ENCODE peak calls at places on chromosome 10, in five cellular contexts. One of them, this sample, is unnamed.

GRCh38 chr10:21388541-21389068 is 136.9 kb downstream of the SKIDA1 start:
- DNase-seq in HepG2: no peak
- DNase-seq in SK-N-SH: no peak
- DNase-seq in GM12878: no peak
- DNase-seq in K562: no peak
- DNase-seq in this sample: no peak

GRCh38 chr10:18793951-18794350 is 134.7 kb downstream of the ARL5B start:
- DNase-seq in SK-N-SH: peak
- DNase-seq in HepG2: peak
- DNase-seq in K562: no peak
- DNase-seq in GM12878: no peak
- DNase-seq in this sample: peak

GRCh38 chr10:66180651-66181318 is 745.1 kb upstream of the LRRTM3 start:
- DNase-seq in K562: peak
- DNase-seq in GM12878: peak
- DNase-seq in HepG2: peak
- DNase-seq in SK-N-SH: peak
- DNase-seq in this sample: peak

GRCh38 chr10:132563485-132564248 is 26.1 kb downstream of the INPP5A start:
- DNase-seq in HepG2: no peak
- DNase-seq in K562: no peak
- DNase-seq in GM12878: peak
- DNase-seq in SK-N-SH: no peak
- DNase-seq in this sample: no peak

GRCh38 chr10:132452651-132453469 is 55.9 kb downstream of the PWWP2B start:
- DNase-seq in HepG2: peak
- DNase-seq in K562: peak
- DNase-seq in GM12878: no peak
- DNase-seq in SK-N-SH: peak
- DNase-seq in this sample: peak

GRCh38 chr10:33291053-33291592 is 43.3 kb downstream of the NRP1 start:
- DNase-seq in HepG2: peak
- DNase-seq in SK-N-SH: no peak
- DNase-seq in K562: no peak
- DNase-seq in GM12878: no peak
- DNase-seq in this sample: no peak

GRCh38 chr10:111203615-111204014 is 126.8 kb downstream of the ADRA2A start:
- DNase-seq in GM12878: no peak
- DNase-seq in K562: no peak
- DNase-seq in HepG2: no peak
- DNase-seq in SK-N-SH: no peak
- DNase-seq in this sample: no peak

GRCh38 chr10:110648743-110649651 is 4.9 kb downstream of the RBM20 start:
- DNase-seq in GM12878: no peak
- DNase-seq in SK-N-SH: no peak
- DNase-seq in K562: no peak
- DNase-seq in HepG2: no peak
- DNase-seq in this sample: no peak

GRCh38 chr10:17847586-17848296 is 38.6 kb downstream of the MRC1 start:
- DNase-seq in HepG2: no peak
- DNase-seq in K562: peak
- DNase-seq in SK-N-SH: peak
- DNase-seq in GM12878: no peak
- DNase-seq in this sample: peak

GRCh38 chr10:74231375-74231774 is 80.4 kb downstream of the ADK start:
- DNase-seq in SK-N-SH: no peak
- DNase-seq in HepG2: peak
- DNase-seq in K562: no peak
- DNase-seq in GM12878: no peak
- DNase-seq in this sample: no peak

GRCh38 chr10:70368774-70369482 is 13.5 kb downstream of the LRRC20 start:
- DNase-seq in HepG2: peak
- DNase-seq in GM12878: no peak
- DNase-seq in K562: peak
- DNase-seq in SK-N-SH: no peak
- DNase-seq in this sample: no peak

GRCh38 chr10:69278446-69278963 is at the start of gene HK1:
- DNase-seq in GM12878: no peak
- DNase-seq in K562: no peak
- DNase-seq in SK-N-SH: no peak
- DNase-seq in HepG2: no peak
- DNase-seq in this sample: no peak

GRCh38 chr10:95403690-95404459 is 113.1 kb upstream of the PDLIM1 start:
- DNase-seq in HepG2: no peak
- DNase-seq in SK-N-SH: no peak
- DNase-seq in K562: peak
- DNase-seq in GM12878: no peak
- DNase-seq in this sample: no peak

GRCh38 chr10:132939378-132939955 is 2.9 kb downstream of the CFAP46 start:
- DNase-seq in K562: no peak
- DNase-seq in GM12878: no peak
- DNase-seq in SK-N-SH: no peak
- DNase-seq in HepG2: no peak
- DNase-seq in this sample: no peak

GRCh38 chr10:78630944-78631838 is 437.6 kb upstream of the ZMIZ1 start:
- DNase-seq in HepG2: no peak
- DNase-seq in K562: no peak
- DNase-seq in GM12878: no peak
- DNase-seq in SK-N-SH: no peak
- DNase-seq in this sample: no peak

GRCh38 chr10:120459185-120459584 is 2.2 kb downstream of the PLPP4 start:
- DNase-seq in HepG2: no peak
- DNase-seq in SK-N-SH: peak
- DNase-seq in GM12878: no peak
- DNase-seq in K562: peak
- DNase-seq in this sample: no peak

GRCh38 chr10:79027147-79028055 is 41.4 kb upstream of the ZMIZ1 start:
- DNase-seq in SK-N-SH: no peak
- DNase-seq in GM12878: no peak
- DNase-seq in HepG2: no peak
- DNase-seq in K562: peak
- DNase-seq in this sample: no peak

GRCh38 chr10:102408728-102409603 is 9.6 kb downstream of the PSD start:
- DNase-seq in HepG2: no peak
- DNase-seq in SK-N-SH: peak
- DNase-seq in K562: peak
- DNase-seq in GM12878: no peak
- DNase-seq in this sample: peak

GRCh38 chr10:121910673-121911420 is 17.0 kb downstream of the ATE1 start:
- DNase-seq in SK-N-SH: no peak
- DNase-seq in GM12878: no peak
- DNase-seq in K562: no peak
- DNase-seq in HepG2: no peak
- DNase-seq in this sample: no peak

GRCh38 chr10:72250666-72251065 is 23.1 kb upstream of the DDIT4 start:
- DNase-seq in K562: no peak
- DNase-seq in SK-N-SH: no peak
- DNase-seq in HepG2: no peak
- DNase-seq in GM12878: no peak
- DNase-seq in this sample: no peak

GRCh38 chr10:37975407-37975991 is 948 bp downstream of the ZNF25 start:
- DNase-seq in HepG2: no peak
- DNase-seq in K562: no peak
- DNase-seq in GM12878: no peak
- DNase-seq in SK-N-SH: peak
- DNase-seq in this sample: no peak

GRCh38 chr10:72875250-72876055 is 18.1 kb upstream of the OIT3 start:
- DNase-seq in K562: no peak
- DNase-seq in GM12878: no peak
- DNase-seq in SK-N-SH: peak
- DNase-seq in HepG2: peak
- DNase-seq in this sample: peak

GRCh38 chr10:52738951-52739350 is 33.6 kb downstream of the MBL2 start:
- DNase-seq in GM12878: no peak
- DNase-seq in K562: no peak
- DNase-seq in HepG2: no peak
- DNase-seq in SK-N-SH: no peak
- DNase-seq in this sample: no peak
- TF ChIP-seq FOXM1 in GM12878: no peak
- TF ChIP-seq FOXM1 in K562: no peak
- TF ChIP-seq FOXM1 in HepG2: no peak
- TF ChIP-seq FOXM1 in SK-N-SH: no peak
- TF ChIP-seq FOXM1 in this sample: no peak

DNA sequence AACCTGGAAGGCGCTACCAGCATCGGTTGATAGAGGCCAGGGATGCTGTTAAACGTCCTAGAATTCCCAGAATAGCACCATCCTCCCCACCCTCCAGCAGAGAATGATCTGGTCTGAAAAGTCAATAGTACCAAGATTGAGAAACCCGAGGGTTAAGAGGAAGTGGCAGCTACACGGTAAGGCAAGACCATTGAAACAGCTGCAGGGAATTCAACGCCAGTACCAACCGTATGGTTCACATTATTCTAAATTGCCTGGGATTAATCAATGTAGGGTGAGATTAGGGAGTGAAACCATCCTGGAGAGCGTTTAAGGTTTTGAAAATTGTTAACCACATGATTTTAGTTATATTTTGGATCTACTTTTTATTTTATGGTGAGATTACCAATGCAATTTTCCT is 352.2 kb downstream of the PRPF18 start:
- DNase-seq in GM12878: no peak
- DNase-seq in SK-N-SH: no peak
- DNase-seq in HepG2: no peak
- DNase-seq in K562: no peak
- DNase-seq in this sample: no peak
- TF ChIP-seq FOXM1 in GM12878: no peak
- TF ChIP-seq FOXM1 in SK-N-SH: no peak
- TF ChIP-seq FOXM1 in HepG2: no peak
- TF ChIP-seq FOXM1 in K562: no peak
- TF ChIP-seq FOXM1 in this sample: no peak

GRCh38 chr10:62650411-62650810 is 154.1 kb upstream of the ADO start:
- DNase-seq in SK-N-SH: no peak
- DNase-seq in GM12878: no peak
- DNase-seq in HepG2: no peak
- DNase-seq in K562: no peak
- DNase-seq in this sample: no peak

GRCh38 chr10:62651341-62651740 is 153.2 kb upstream of the ADO start:
- DNase-seq in SK-N-SH: no peak
- DNase-seq in HepG2: no peak
- DNase-seq in GM12878: no peak
- DNase-seq in K562: no peak
- DNase-seq in this sample: no peak

GRCh38 chr10:62648941-62649340 is 155.6 kb upstream of the ADO start:
- DNase-seq in HepG2: no peak
- DNase-seq in SK-N-SH: no peak
- DNase-seq in K562: no peak
- DNase-seq in GM12878: no peak
- DNase-seq in this sample: no peak

GRCh38 chr10:62643612-62644587 is 160.6 kb upstream of the ADO start:
- DNase-seq in K562: no peak
- DNase-seq in HepG2: no peak
- DNase-seq in GM12878: no peak
- DNase-seq in SK-N-SH: no peak
- DNase-seq in this sample: no peak

DNA sequence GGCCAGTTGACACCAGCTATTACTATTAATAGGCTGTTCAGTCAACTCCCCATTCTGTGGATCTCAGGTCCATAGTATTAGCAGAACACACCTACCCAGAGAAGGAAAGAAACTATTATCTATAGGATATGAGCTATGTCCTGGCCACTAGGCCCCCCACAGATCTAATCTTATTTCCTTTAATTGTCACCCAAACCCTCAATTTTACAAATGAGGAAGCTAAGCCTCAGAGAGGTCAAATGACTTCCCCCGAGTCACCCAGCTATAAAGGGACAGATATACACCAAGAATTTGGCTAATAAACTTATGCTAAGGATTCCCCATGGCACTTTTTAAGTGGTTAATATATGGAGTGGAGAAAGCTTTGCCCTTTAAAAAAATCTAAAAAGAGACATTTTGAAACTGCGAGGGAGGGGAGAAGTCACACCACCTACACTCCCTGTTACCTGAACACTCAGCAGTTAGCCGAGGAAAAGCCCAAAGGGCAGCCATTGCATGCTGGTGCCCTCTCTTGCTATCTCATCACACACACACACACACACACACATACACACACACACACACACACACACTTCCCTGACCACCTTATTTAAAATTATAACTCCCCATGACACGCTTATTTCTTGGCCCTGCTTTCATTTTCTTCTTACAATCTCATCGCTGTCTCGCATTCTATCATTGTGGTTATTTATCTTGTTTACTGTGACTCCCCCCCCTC is 157.0 kb upstream of the ADO start:
- DNase-seq in GM12878: no peak
- DNase-seq in K562: no peak
- DNase-seq in SK-N-SH: no peak
- DNase-seq in HepG2: no peak
- DNase-seq in this sample: no peak
- TF ChIP-seq FOXM1 in GM12878: no peak
- TF ChIP-seq FOXM1 in K562: no peak
- TF ChIP-seq FOXM1 in SK-N-SH: no peak
- TF ChIP-seq FOXM1 in HepG2: no peak
- TF ChIP-seq FOXM1 in this sample: no peak

DNA sequence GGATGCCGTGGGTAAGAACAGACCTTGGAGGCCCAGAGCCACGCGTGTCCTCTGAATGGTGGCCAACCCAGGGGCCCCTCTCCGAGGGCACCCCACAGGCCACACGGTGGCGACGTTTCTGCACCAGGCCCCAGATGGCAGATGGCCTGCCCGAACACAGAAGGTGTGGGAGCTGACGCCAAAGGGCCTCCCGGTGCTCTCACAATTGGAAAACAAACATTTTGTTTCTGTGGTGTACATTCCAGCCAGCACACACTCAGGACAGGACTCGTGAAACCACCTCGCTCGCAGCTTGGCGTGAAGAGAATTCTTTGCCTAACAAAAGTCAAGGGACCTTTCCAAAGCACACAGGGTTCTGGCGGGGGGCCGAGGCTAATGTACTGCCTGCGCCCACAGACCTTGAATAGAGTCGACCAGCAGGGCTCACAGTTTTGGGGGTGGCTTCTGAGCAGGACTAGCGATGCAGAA is 112.1 kb downstream of the FAM53B start:
- DNase-seq in GM12878: no peak
- DNase-seq in SK-N-SH: peak
- DNase-seq in K562: no peak
- DNase-seq in HepG2: peak
- DNase-seq in this sample: no peak
- TF ChIP-seq FOXM1 in GM12878: no peak
- TF ChIP-seq FOXM1 in SK-N-SH: no peak
- TF ChIP-seq FOXM1 in K562: no peak
- TF ChIP-seq FOXM1 in HepG2: no peak
- TF ChIP-seq FOXM1 in this sample: no peak

This sample was measured in HEK293T.